ENCODE peak calls at places on chromosomes 4 and X, in ten cellular contexts. D is dorsolateral prefrontal cortex, R is ovary, Q is HFF-Myc, M is lower lobe of right lung, H is fibroblast of mammary gland, O is BJ, J is astrocyte of the cerebellum, I is ascending aorta, P is brain microvascular endothelial cell. N is an unnamed sample.

GRCh38 chrX:72243472-72243871 is 4.6 kb upstream of the ERCC6L start:
- DNase-seq in J (peak), H (peak), D (no peak), R (no peak), P (peak), I (no peak), O (no peak), Q (no peak), M (no peak), N (no peak)

GRCh38 chrX:9644335-9644734 is 121.3 kb downstream of the GPR143 start:
- DNase-seq in Q (no peak), H (no peak), J (no peak), O (no peak), M (no peak), R (peak), I (no peak), P (no peak), D (no peak), N (no peak)

GRCh38 chr4:113423631-113424030 is 337.9 kb downstream of the CAMK2D start:
- DNase-seq in O (no peak), J (no peak), M (no peak), Q (no peak), H (peak), D (no peak), P (no peak), I (no peak), R (no peak), N (no peak)

GRCh38 chr4:180394307-180394706 is 1848.9 kb upstream of the TENM3 start:
- DNase-seq in R (no peak), M (no peak), J (no peak), Q (no peak), O (no peak), P (no peak), D (no peak), I (no peak), H (no peak), N (no peak)

GRCh38 chrX:15864629-15865028 is 10.0 kb upstream of the AP1S2 start:
- DNase-seq in H (peak), D (no peak), J (no peak), I (no peak), P (peak), R (no peak), O (no peak), Q (no peak), M (no peak), N (peak)

GRCh38 chr4:69858683-69859082 is 1.3 kb downstream of the SULT1E1 start:
- DNase-seq in P (no peak), Q (no peak), I (no peak), M (no peak), H (peak), R (no peak), D (no peak), J (no peak), O (no peak), N (peak)

GRCh38 chr4:1406946-1407656 is 859 bp upstream of the NKX1-1 start:
- DNase-seq in H (no peak), Q (no peak), J (no peak), M (peak), O (no peak), I (no peak), D (no peak), P (no peak), R (no peak), N (no peak)

GRCh38 chrX:13647709-13648212 is 5.2 kb upstream of the TCEANC start:
- DNase-seq in H (peak), J (no peak), Q (no peak), M (peak), O (no peak), D (no peak), R (peak), I (no peak), P (peak), N (peak)

GRCh38 chr4:39255266-39255665 is 72.9 kb downstream of the WDR19 start:
- DNase-seq in J (peak), M (no peak), Q (peak), R (no peak), H (peak), P (peak), I (no peak), O (no peak), D (no peak), N (no peak)

GRCh38 chr4:113684534-113685091 is 76.9 kb downstream of the CAMK2D start:
- DNase-seq in R (peak), H (peak), P (peak), J (no peak), O (peak), D (no peak), Q (no peak), I (peak), M (no peak), N (peak)

GRCh38 chr4:8329560-8329858 is 60.0 kb downstream of the HTRA3 start:
- DNase-seq in O (no peak), R (peak), J (no peak), Q (no peak), P (no peak), H (no peak), D (peak), M (no peak), I (peak), N (no peak)

GRCh38 chrX:120514236-120514635 is 45.1 kb upstream of the LAMP2 start:
- DNase-seq in I (no peak), Q (no peak), H (peak), P (no peak), R (no peak), O (no peak), M (no peak), J (peak), D (no peak), N (no peak)

GRCh38 chrX:13763489-13763888 is 28.9 kb downstream of the OFD1 start:
- DNase-seq in R (no peak), H (no peak), D (peak), O (no peak), P (no peak), I (no peak), M (peak), Q (no peak), J (no peak), N (no peak)

GRCh38 chrX:148380614-148381561 is 119.5 kb upstream of the AFF2 start:
- DNase-seq in R (no peak), M (no peak), I (no peak), H (no peak), D (no peak), O (no peak), J (no peak), Q (no peak), P (no peak), N (peak)

GRCh38 chr4:53899544-53900274 is 164.7 kb downstream of the CHIC2 start:
- DNase-seq in H (peak), J (peak), I (no peak), M (no peak), Q (peak), D (no peak), P (no peak), O (peak), R (peak), N (peak)

GRCh38 chrX:40891798-40892197 is 156.5 kb upstream of the MED14 start:
- DNase-seq in P (no peak), I (no peak), H (no peak), Q (no peak), O (no peak), M (no peak), D (no peak), J (no peak), R (no peak), N (no peak)

GRCh38 chr4:5391492-5391891 is 316.9 kb downstream of the EVC2 start:
- DNase-seq in I (no peak), J (no peak), H (no peak), D (no peak), P (no peak), M (no peak), R (no peak), O (no peak), Q (no peak), N (no peak)

GRCh38 chrX:11908371-11908770 is 150.3 kb downstream of the MSL3 start:
- DNase-seq in H (peak), M (no peak), Q (no peak), O (no peak), D (no peak), J (no peak), P (peak), R (no peak), I (no peak), N (no peak)

GRCh38 chr4:88818650-88819470 is 121.2 kb upstream of the NAP1L5 start:
- DNase-seq in J (peak), I (no peak), Q (no peak), M (no peak), D (peak), P (peak), H (peak), R (peak), O (no peak), N (no peak)

DNA sequence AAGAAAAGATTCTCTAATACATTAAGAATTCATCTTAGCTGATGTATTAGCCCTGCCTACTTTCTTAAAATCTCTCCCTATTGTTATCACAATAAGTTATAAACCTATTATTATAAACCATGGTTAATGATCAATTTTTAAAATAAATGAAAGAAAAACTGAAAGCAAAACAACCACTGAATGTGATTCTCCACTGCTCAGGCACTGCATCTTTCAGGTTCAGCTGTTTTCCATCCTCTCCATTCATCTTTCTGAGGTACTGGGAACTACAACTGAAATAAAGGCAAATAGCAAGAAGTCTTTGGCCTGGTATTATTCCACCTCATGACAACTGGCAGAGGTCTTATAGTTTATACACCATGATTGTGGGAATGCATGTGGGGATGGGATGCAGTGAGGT is 798.9 kb upstream of the AADAT start:
- DNase-seq in O (no peak), P (no peak), Q (no peak), H (no peak), J (no peak), D (no peak), M (no peak), I (no peak), R (no peak), N (no peak)
- H3K4me3 ChIP-seq in O (no peak), P (no peak), Q (no peak), H (no peak), J (no peak), D (no peak), M (no peak), I (no peak), R (no peak), N (no peak)

DNA sequence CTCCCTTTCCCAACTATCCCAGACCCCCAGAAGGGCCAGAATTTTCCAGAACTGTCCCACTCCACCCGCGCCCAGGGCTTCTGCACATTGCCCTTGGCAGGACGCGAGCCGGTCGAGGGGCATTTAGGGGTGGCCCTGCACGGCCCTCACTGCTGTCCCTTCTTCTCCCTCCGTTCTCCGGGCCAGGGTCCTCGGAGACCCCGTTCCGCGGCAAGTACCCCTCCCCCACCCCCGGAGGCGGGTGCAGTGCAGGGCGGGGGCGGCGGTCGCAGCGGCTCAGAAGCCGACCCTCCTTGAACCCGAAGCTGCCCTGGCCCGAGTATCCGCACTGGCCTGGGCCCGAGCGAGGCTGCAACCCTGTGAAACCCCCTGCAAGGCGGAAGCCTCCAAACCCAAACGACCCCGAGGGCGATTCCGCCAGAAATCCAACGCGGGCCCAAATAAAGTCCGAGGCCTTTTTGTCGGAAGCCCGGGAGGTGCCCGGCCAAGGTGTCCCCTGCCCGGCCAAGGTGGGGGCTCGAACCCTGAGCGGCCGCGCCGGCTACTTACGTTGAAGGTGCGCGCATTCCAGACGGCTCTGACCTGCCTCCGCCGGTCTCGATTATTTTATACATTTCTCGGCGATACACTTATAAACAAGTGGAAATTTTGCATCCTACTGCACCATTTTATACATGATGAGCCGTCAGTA is 53.2 kb upstream of the TMEM33 start:
- DNase-seq in J (no peak), H (no peak), I (no peak), P (no peak), Q (no peak), R (no peak), M (no peak), O (no peak), D (no peak), N (no peak)
- H3K4me3 ChIP-seq in J (peak), H (no peak), I (peak), P (no peak), Q (no peak), R (peak), M (peak), O (no peak), D (peak), N (peak)

GRCh38 chr4:2954358-2955185 is 8.6 kb downstream of the NOP14 start:
- DNase-seq in J (no peak), P (no peak), O (no peak), R (no peak), M (no peak), D (no peak), Q (no peak), I (no peak), H (no peak), N (no peak)
- H3K4me3 ChIP-seq in J (no peak), P (no peak), O (no peak), R (no peak), M (no peak), D (no peak), Q (no peak), I (no peak), H (no peak), N (no peak)

GRCh38 chr4:141771889-141772830 is 135.8 kb downstream of the IL15 start:
- DNase-seq in R (no peak), I (no peak), O (no peak), D (no peak), Q (no peak), P (no peak), J (no peak), M (no peak), H (no peak), N (no peak)
- H3K4me3 ChIP-seq in R (no peak), I (no peak), O (no peak), D (no peak), Q (no peak), P (no peak), J (no peak), M (no peak), H (no peak), N (no peak)

GRCh38 chr4:153148796-153149195 is 55.4 kb upstream of the TRIM2 start:
- DNase-seq in Q (no peak), I (no peak), M (no peak), H (no peak), P (no peak), R (no peak), O (no peak), J (no peak), D (no peak), N (no peak)

GRCh38 chr4:153153339-153153851 is 50.8 kb upstream of the TRIM2 start:
- DNase-seq in Q (no peak), I (no peak), D (peak), O (no peak), R (peak), H (no peak), P (peak), J (no peak), M (peak), N (no peak)

GRCh38 chr4:153154010-153154975 is 50.0 kb upstream of the TRIM2 start:
- DNase-seq in O (no peak), I (no peak), J (peak), Q (no peak), D (no peak), P (peak), H (peak), R (no peak), M (no peak), N (no peak)

GRCh38 chr4:153152453-153153338 is 51.5 kb upstream of the TRIM2 start:
- DNase-seq in O (no peak), I (no peak), Q (no peak), J (no peak), M (peak), D (peak), R (peak), P (no peak), H (no peak), N (no peak)

GRCh38 chr4:153151535-153152452 is 52.4 kb upstream of the TRIM2 start:
- DNase-seq in I (no peak), J (peak), Q (no peak), R (peak), O (no peak), H (no peak), P (peak), M (peak), D (peak), N (no peak)
- H3K4me3 ChIP-seq in I (no peak), J (peak), Q (no peak), R (no peak), O (no peak), H (no peak), P (no peak), M (peak), D (peak), N (no peak)

GRCh38 chr4:18318682-18319410 is 297.3 kb upstream of the LCORL start:
- DNase-seq in P (peak), O (no peak), Q (no peak), M (peak), R (no peak), H (peak), D (peak), J (no peak), I (no peak), N (no peak)
- H3K4me3 ChIP-seq in P (no peak), O (no peak), Q (no peak), M (peak), R (no peak), H (no peak), D (peak), J (no peak), I (no peak), N (no peak)

GRCh38 chr4:95129708-95130343 is 372.1 kb downstream of the BMPR1B start:
- DNase-seq in Q (peak), P (peak), J (peak), H (peak), I (peak), R (peak), O (peak), M (no peak), D (no peak), N (peak)
- H3K4me3 ChIP-seq in Q (no peak), P (peak), J (no peak), H (peak), I (no peak), R (no peak), O (no peak), M (no peak), D (no peak), N (peak)

GRCh38 chrX:19849433-19850190 is 37.8 kb downstream of the SH3KBP1 start:
- DNase-seq in O (no peak), H (no peak), P (no peak), R (no peak), I (no peak), Q (no peak), M (no peak), D (no peak), J (no peak), N (no peak)
- H3K4me3 ChIP-seq in O (no peak), H (no peak), P (no peak), R (no peak), I (no peak), Q (no peak), M (no peak), D (no peak), J (no peak), N (no peak)